ENCODE peak calls at places on chromosomes 2 and 18, in six cellular contexts. Y, O, H, Q, U and N are unnamed samples.

GRCh38 chr2:51657849-51658248 is 625.9 kb upstream of the NRXN1 start:
- DNase-seq in H (no peak), O (no peak), Q (no peak), U (no peak), Y (no peak), N (no peak)

GRCh38 chr2:218897394-218898108 is 16.9 kb downstream of the WNT10A start:
- DNase-seq in Y (no peak), U (no peak), O (no peak), Q (no peak), H (no peak), N (no peak)

GRCh38 chr18:629303-630150 is 27.9 kb upstream of the TYMS start:
- DNase-seq in H (no peak), U (no peak), O (no peak), Y (no peak), Q (no peak), N (no peak)

GRCh38 chr18:63309422-63309821 is 10.1 kb downstream of the BCL2 start:
- DNase-seq in Q (no peak), Y (no peak), U (no peak), H (no peak), O (no peak), N (no peak)

GRCh38 chr18:31497711-31498449 is at the start of gene DSG2:
- DNase-seq in O (peak), Y (no peak), U (no peak), Q (peak), H (no peak), N (peak)

GRCh38 chr18:66616523-66616983 is 12.7 kb upstream of the CDH19 start:
- DNase-seq in Y (no peak), U (no peak), H (no peak), O (no peak), Q (peak), N (peak)

GRCh38 chr2:124264496-124265160 is 239.5 kb downstream of the CNTNAP5 start:
- DNase-seq in Y (no peak), O (no peak), Q (no peak), H (no peak), U (no peak), N (no peak)

GRCh38 chr2:190585000-190585678 is 50.6 kb upstream of the NEMP2 start:
- DNase-seq in Y (peak), H (no peak), O (no peak), Q (no peak), U (no peak), N (no peak)

GRCh38 chr2:184394642-184395041 is 203.7 kb upstream of the ZNF804A start:
- DNase-seq in U (no peak), H (no peak), Y (no peak), Q (no peak), O (no peak), N (no peak)

GRCh38 chr2:143732076-143732475 is 602.9 kb downstream of the ARHGAP15 start:
- DNase-seq in U (no peak), Q (peak), O (no peak), Y (peak), H (no peak), N (no peak)

GRCh38 chr2:178190938-178191910 is 3.1 kb upstream of the OSBPL6 start:
- DNase-seq in U (no peak), Q (peak), Y (no peak), O (no peak), H (no peak), N (no peak)

GRCh38 chr2:51103205-51103604 is 71.3 kb upstream of the NRXN1 start:
- DNase-seq in Q (no peak), H (no peak), U (peak), O (peak), Y (no peak), N (peak)

GRCh38 chr2:167140767-167141166 is 252.5 kb downstream of the XIRP2 start:
- DNase-seq in U (peak), O (no peak), Y (peak), Q (peak), H (no peak), N (no peak)

GRCh38 chr2:56416500-56417176 is 232.8 kb downstream of the CCDC85A start:
- DNase-seq in H (no peak), Y (no peak), U (no peak), Q (no peak), O (no peak), N (no peak)

GRCh38 chr2:232480201-232481190 is 7.1 kb downstream of the ECEL1 start:
- DNase-seq in Q (no peak), H (no peak), U (no peak), Y (no peak), O (peak), N (peak)

GRCh38 chr2:64251497-64252277 is 107.5 kb upstream of the PELI1 start:
- DNase-seq in U (no peak), Y (no peak), O (no peak), H (no peak), Q (no peak), N (peak)

GRCh38 chr2:27954771-27955384 is 64.3 kb downstream of the BABAM2 start:
- DNase-seq in Q (peak), H (peak), Y (peak), U (peak), O (no peak), N (no peak)

GRCh38 chr2:85162746-85163301 is 29.6 kb downstream of the TCF7L1 start:
- DNase-seq in H (no peak), O (no peak), U (peak), Q (no peak), Y (peak), N (no peak)

GRCh38 chr18:68662779-68663178 is 52.1 kb downstream of the TMX3 start:
- DNase-seq in U (no peak), O (no peak), H (no peak), Q (peak), Y (peak), N (no peak)

GRCh38 chr18:54671291-54671881 is 80.3 kb downstream of the DYNAP start:
- DNase-seq in O (no peak), H (peak), U (no peak), Y (peak), Q (peak), N (no peak)

GRCh38 chr2:48439102-48439501 is 90.9 kb upstream of the STON1 start:
- DNase-seq in Y (peak), H (no peak), Q (no peak), U (no peak), O (no peak), N (no peak)
- TF ChIP-seq CTCF in Y (no peak), H (no peak), Q (no peak), U (no peak), O (no peak), N (no peak)

DNA sequence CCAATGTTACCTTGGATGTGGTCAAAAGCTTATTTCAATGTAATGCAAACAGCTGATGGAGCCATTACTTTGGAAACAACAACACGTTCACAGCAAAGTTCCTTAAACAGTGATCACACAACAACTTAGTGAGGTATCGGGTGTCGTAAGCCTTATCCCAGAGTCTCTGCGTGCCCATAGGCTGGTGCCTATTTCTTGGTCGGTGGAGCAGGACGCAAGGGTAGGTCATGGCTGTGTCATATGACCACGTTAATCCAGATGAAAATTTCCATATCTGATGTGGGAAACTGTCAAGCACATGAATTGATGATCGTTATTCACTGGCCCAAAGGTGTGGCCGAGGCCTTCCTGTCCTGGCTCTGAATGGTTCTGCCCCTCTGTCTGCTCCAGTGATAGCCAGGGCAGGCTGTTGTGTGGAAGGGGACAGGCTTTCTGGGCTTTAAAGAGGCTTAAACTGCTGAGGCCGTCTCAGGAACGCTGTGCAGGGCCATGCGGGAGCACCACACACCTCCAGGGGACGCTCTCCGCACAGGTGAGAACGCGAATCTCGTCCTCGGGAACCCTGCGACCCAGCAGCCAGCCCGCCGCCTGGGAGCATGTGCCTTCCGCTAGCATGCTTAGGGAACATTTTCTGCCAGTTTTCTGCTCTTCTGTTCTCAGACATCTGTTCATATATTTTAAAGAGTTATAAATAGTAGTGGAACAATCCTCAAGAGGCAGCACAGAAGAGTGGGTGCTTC is 90.6 kb downstream of the KCTD1 start:
- DNase-seq in U (no peak), Y (no peak), H (no peak), O (no peak), Q (no peak), N (peak)
- TF ChIP-seq CTCF in U (no peak), Y (no peak), H (peak), O (no peak), Q (peak), N (peak)

GRCh38 chr18:73461038-73461779 is 593.4 kb upstream of the NETO1 start:
- DNase-seq in Y (no peak), U (no peak), O (no peak), Q (no peak), H (no peak), N (no peak)
- TF ChIP-seq CTCF in Y (no peak), U (no peak), O (no peak), Q (no peak), H (no peak), N (no peak)

GRCh38 chr2:11639503-11639902 is 30.5 kb downstream of the NTSR2 start:
- DNase-seq in Q (no peak), Y (no peak), U (no peak), H (no peak), O (no peak), N (no peak)

GRCh38 chr2:11640132-11640531 is 29.9 kb downstream of the NTSR2 start:
- DNase-seq in H (no peak), O (no peak), U (no peak), Q (no peak), Y (no peak), N (no peak)

GRCh38 chr2:11646530-11646929 is 23.5 kb downstream of the NTSR2 start:
- DNase-seq in U (no peak), Q (no peak), Y (no peak), O (no peak), H (no peak), N (no peak)

GRCh38 chr2:11644293-11644692 is 25.7 kb downstream of the NTSR2 start:
- DNase-seq in O (no peak), Q (no peak), Y (no peak), H (no peak), U (no peak), N (no peak)

DNA sequence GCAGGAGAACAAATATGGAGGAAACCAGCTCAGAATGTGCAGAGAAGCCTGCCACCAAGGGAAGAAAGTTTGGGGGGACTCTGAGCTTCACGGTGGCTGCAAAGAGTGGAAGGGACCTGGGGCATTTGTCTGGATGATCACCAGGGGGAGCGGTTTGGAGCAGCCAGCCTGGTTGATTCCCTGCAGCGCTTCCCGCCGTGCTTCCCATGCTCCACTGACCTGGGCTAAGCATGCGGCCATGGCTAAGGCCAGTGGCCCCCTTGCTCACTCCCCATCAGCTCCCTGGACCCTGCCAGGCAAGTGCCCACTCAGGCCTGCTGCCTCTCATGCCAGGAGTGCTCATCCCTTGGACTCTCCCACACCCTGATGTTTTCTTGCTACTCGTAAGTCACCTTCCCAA is 27.0 kb downstream of the NTSR2 start:
- DNase-seq in U (no peak), H (no peak), O (no peak), Q (no peak), Y (no peak), N (peak)
- TF ChIP-seq CTCF in U (no peak), H (no peak), O (no peak), Q (no peak), Y (no peak), N (no peak)